ENCODE peak calls at places on chromosomes 13 and 19, in nine cellular contexts. J, D, L, B, C, Y, O, N and W are unnamed samples.

GRCh38 chr13:80341771-80342271 is 895 bp upstream of the SPRY2 start:
- DNase-seq in J (no peak), D (no peak), L (peak), B (no peak), C (peak), Y (peak), O (peak), N (no peak), W (peak)

GRCh38 chr19:4097501-4097900 is 26.4 kb downstream of the MAP2K2 start:
- DNase-seq in J (no peak), D (no peak), L (no peak), B (no peak), C (no peak), Y (no peak), O (no peak), N (no peak), W (no peak)

GRCh38 chr13:110334841-110335490 is 27.9 kb downstream of the COL4A2 start:
- DNase-seq in J (no peak), D (no peak), L (no peak), B (no peak), C (peak), Y (no peak), O (no peak), N (no peak), W (no peak)

GRCh38 chr19:49497047-49497789 is 984 bp downstream of the RPS11 start:
- DNase-seq in J (peak), D (peak), L (peak), B (no peak), C (peak), Y (peak), O (peak), N (no peak), W (peak)

GRCh38 chr13:81031996-81032395 is 691.1 kb upstream of the SPRY2 start:
- DNase-seq in J (no peak), D (no peak), L (no peak), B (no peak), C (no peak), Y (no peak), O (no peak), N (no peak), W (no peak)

GRCh38 chr19:4988770-4989251 is 19.9 kb downstream of the KDM4B start:
- DNase-seq in J (no peak), D (no peak), L (no peak), B (no peak), C (peak), Y (no peak), O (no peak), N (no peak), W (no peak)

GRCh38 chr19:19276386-19276785 is 3.3 kb upstream of the TM6SF2 start:
- DNase-seq in J (peak), D (no peak), L (no peak), B (no peak), C (peak), Y (no peak), O (no peak), N (no peak), W (no peak)

GRCh38 chr13:47999973-48000372 is 1.1 kb downstream of the SUCLA2 start:
- DNase-seq in J (no peak), D (no peak), L (no peak), B (no peak), C (no peak), Y (no peak), O (no peak), N (no peak), W (no peak)

GRCh38 chr19:35332817-35333216 is 3.8 kb downstream of the CD22 start:
- DNase-seq in J (no peak), D (no peak), L (no peak), B (no peak), C (no peak), Y (no peak), O (no peak), N (no peak), W (no peak)

GRCh38 chr19:926595-927043 is 784 bp downstream of the ARID3A start:
- DNase-seq in J (peak), D (no peak), L (no peak), B (no peak), C (peak), Y (no peak), O (peak), N (no peak), W (peak)

GRCh38 chr13:51556740-51557139 is 27.5 kb upstream of the WDFY2 start:
- DNase-seq in J (no peak), D (no peak), L (no peak), B (no peak), C (no peak), Y (no peak), O (no peak), N (no peak), W (no peak)